ENCODE peak calls at places on chromosome 4, in nine cellular contexts. One of them, this sample, is unnamed.

GRCh38 chr4:84841435-84841834 is 125.1 kb downstream of the WDFY3 start:
- DNase-seq in endothelial cell: no peak
- DNase-seq in hepatocyte: no peak
- DNase-seq in cardiac muscle cell: no peak
- DNase-seq in omental fat pad: no peak
- DNase-seq in IMR-90: no peak
- DNase-seq in astrocyte of the spinal cord: no peak
- DNase-seq in GM23338: no peak
- DNase-seq in esophagus squamous epithelium: no peak
- DNase-seq in this sample: no peak

GRCh38 chr4:1041147-1041935 is 29.9 kb downstream of the FGFRL1 start:
- DNase-seq in hepatocyte: peak
- DNase-seq in endothelial cell: no peak
- DNase-seq in GM23338: no peak
- DNase-seq in IMR-90: peak
- DNase-seq in astrocyte of the spinal cord: peak
- DNase-seq in esophagus squamous epithelium: no peak
- DNase-seq in omental fat pad: no peak
- DNase-seq in cardiac muscle cell: peak
- DNase-seq in this sample: no peak

GRCh38 chr4:169573889-169574288 is 38.5 kb downstream of the NEK1 start:
- DNase-seq in cardiac muscle cell: no peak
- DNase-seq in astrocyte of the spinal cord: no peak
- DNase-seq in endothelial cell: no peak
- DNase-seq in omental fat pad: no peak
- DNase-seq in esophagus squamous epithelium: no peak
- DNase-seq in GM23338: no peak
- DNase-seq in IMR-90: no peak
- DNase-seq in hepatocyte: no peak
- DNase-seq in this sample: no peak

GRCh38 chr4:12679217-12679616 is 804.9 kb downstream of the RAB28 start:
- DNase-seq in GM23338: peak
- DNase-seq in omental fat pad: no peak
- DNase-seq in IMR-90: no peak
- DNase-seq in astrocyte of the spinal cord: no peak
- DNase-seq in esophagus squamous epithelium: no peak
- DNase-seq in cardiac muscle cell: peak
- DNase-seq in endothelial cell: no peak
- DNase-seq in hepatocyte: no peak
- DNase-seq in this sample: no peak

GRCh38 chr4:184398741-184399504 is 75.4 kb downstream of the IRF2 start:
- DNase-seq in IMR-90: no peak
- DNase-seq in GM23338: no peak
- DNase-seq in omental fat pad: no peak
- DNase-seq in esophagus squamous epithelium: no peak
- DNase-seq in cardiac muscle cell: no peak
- DNase-seq in astrocyte of the spinal cord: no peak
- DNase-seq in hepatocyte: no peak
- DNase-seq in endothelial cell: no peak
- DNase-seq in this sample: no peak

GRCh38 chr4:53706422-53707032 is 115.2 kb upstream of the LNX1 start:
- DNase-seq in hepatocyte: peak
- DNase-seq in esophagus squamous epithelium: no peak
- DNase-seq in GM23338: peak
- DNase-seq in cardiac muscle cell: peak
- DNase-seq in omental fat pad: no peak
- DNase-seq in IMR-90: peak
- DNase-seq in astrocyte of the spinal cord: peak
- DNase-seq in endothelial cell: peak
- DNase-seq in this sample: no peak

GRCh38 chr4:182879913-182880312 is 37.3 kb downstream of the DCTD start:
- DNase-seq in esophagus squamous epithelium: no peak
- DNase-seq in astrocyte of the spinal cord: no peak
- DNase-seq in endothelial cell: no peak
- DNase-seq in IMR-90: no peak
- DNase-seq in cardiac muscle cell: no peak
- DNase-seq in GM23338: no peak
- DNase-seq in hepatocyte: no peak
- DNase-seq in omental fat pad: no peak
- DNase-seq in this sample: no peak

GRCh38 chr4:9771069-9771468 is 10.4 kb upstream of the DRD5 start:
- DNase-seq in IMR-90: no peak
- DNase-seq in hepatocyte: no peak
- DNase-seq in omental fat pad: no peak
- DNase-seq in astrocyte of the spinal cord: no peak
- DNase-seq in endothelial cell: no peak
- DNase-seq in GM23338: no peak
- DNase-seq in cardiac muscle cell: no peak
- DNase-seq in esophagus squamous epithelium: no peak
- DNase-seq in this sample: no peak

GRCh38 chr4:125115941-125116340 is 198.8 kb upstream of the FAT4 start:
- DNase-seq in hepatocyte: no peak
- DNase-seq in esophagus squamous epithelium: no peak
- DNase-seq in astrocyte of the spinal cord: peak
- DNase-seq in omental fat pad: no peak
- DNase-seq in GM23338: no peak
- DNase-seq in cardiac muscle cell: no peak
- DNase-seq in IMR-90: peak
- DNase-seq in endothelial cell: no peak
- DNase-seq in this sample: no peak

GRCh38 chr4:99875073-99875472 is 19.2 kb downstream of the LAMTOR3 start:
- DNase-seq in cardiac muscle cell: no peak
- DNase-seq in omental fat pad: no peak
- DNase-seq in hepatocyte: peak
- DNase-seq in GM23338: no peak
- DNase-seq in astrocyte of the spinal cord: no peak
- DNase-seq in IMR-90: no peak
- DNase-seq in esophagus squamous epithelium: no peak
- DNase-seq in endothelial cell: no peak
- DNase-seq in this sample: no peak

GRCh38 chr4:99878604-99879003 is 15.6 kb downstream of the LAMTOR3 start:
- DNase-seq in esophagus squamous epithelium: no peak
- DNase-seq in GM23338: no peak
- DNase-seq in omental fat pad: no peak
- DNase-seq in astrocyte of the spinal cord: no peak
- DNase-seq in cardiac muscle cell: no peak
- DNase-seq in IMR-90: no peak
- DNase-seq in endothelial cell: no peak
- DNase-seq in hepatocyte: no peak
- DNase-seq in this sample: no peak

GRCh38 chr4:99879458-99879857 is 14.8 kb downstream of the LAMTOR3 start:
- DNase-seq in IMR-90: no peak
- DNase-seq in cardiac muscle cell: no peak
- DNase-seq in esophagus squamous epithelium: no peak
- DNase-seq in GM23338: no peak
- DNase-seq in hepatocyte: no peak
- DNase-seq in omental fat pad: no peak
- DNase-seq in endothelial cell: no peak
- DNase-seq in astrocyte of the spinal cord: no peak
- DNase-seq in this sample: no peak

GRCh38 chr4:99876946-99877345 is 17.3 kb downstream of the LAMTOR3 start:
- DNase-seq in GM23338: no peak
- DNase-seq in astrocyte of the spinal cord: no peak
- DNase-seq in cardiac muscle cell: no peak
- DNase-seq in IMR-90: no peak
- DNase-seq in esophagus squamous epithelium: no peak
- DNase-seq in omental fat pad: no peak
- DNase-seq in endothelial cell: no peak
- DNase-seq in hepatocyte: no peak
- DNase-seq in this sample: no peak
- TF ChIP-seq CTCF in GM23338: no peak
- TF ChIP-seq CTCF in astrocyte of the spinal cord: no peak
- TF ChIP-seq CTCF in cardiac muscle cell: no peak
- TF ChIP-seq CTCF in IMR-90: no peak
- TF ChIP-seq CTCF in esophagus squamous epithelium: no peak
- TF ChIP-seq CTCF in omental fat pad: no peak
- TF ChIP-seq CTCF in endothelial cell: no peak
- TF ChIP-seq CTCF in hepatocyte: no peak
- TF ChIP-seq CTCF in this sample: no peak

DNA sequence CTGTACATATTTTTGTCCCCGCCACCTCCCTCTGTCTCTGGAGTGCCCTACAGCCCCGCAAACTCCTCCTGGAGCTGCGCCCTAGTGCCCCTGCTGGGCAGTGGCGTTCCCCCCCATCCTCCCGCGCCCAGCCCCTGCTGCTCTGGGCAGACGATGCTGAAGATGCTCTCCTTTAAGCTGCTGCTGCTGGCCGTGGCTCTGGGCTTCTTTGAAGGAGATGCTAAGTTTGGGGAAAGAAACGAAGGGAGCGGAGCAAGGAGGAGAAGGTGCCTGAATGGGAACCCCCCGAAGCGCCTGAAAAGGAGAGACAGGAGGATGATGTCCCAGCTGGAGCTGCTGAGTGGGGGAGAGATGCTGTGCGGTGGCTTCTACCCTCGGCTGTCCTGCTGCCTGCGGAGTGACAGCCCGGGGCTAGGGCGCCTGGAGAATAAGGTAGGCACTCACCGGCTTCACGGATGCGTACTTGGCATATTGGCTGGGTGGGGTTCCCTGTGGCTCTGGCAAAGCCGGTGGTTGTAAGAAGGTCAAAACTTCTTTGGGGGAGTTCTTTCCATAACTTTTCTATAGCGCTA is 653 bp downstream of the HHIP start:
- DNase-seq in GM23338: peak
- DNase-seq in cardiac muscle cell: peak
- DNase-seq in IMR-90: no peak
- DNase-seq in endothelial cell: peak
- DNase-seq in omental fat pad: no peak
- DNase-seq in hepatocyte: peak
- DNase-seq in astrocyte of the spinal cord: peak
- DNase-seq in esophagus squamous epithelium: no peak
- DNase-seq in this sample: peak
- TF ChIP-seq CTCF in GM23338: no peak
- TF ChIP-seq CTCF in cardiac muscle cell: peak
- TF ChIP-seq CTCF in IMR-90: no peak
- TF ChIP-seq CTCF in endothelial cell: no peak
- TF ChIP-seq CTCF in omental fat pad: no peak
- TF ChIP-seq CTCF in hepatocyte: no peak
- TF ChIP-seq CTCF in astrocyte of the spinal cord: peak
- TF ChIP-seq CTCF in esophagus squamous epithelium: no peak
- TF ChIP-seq CTCF in this sample: no peak

GRCh38 chr4:24689212-24689611 is 104.9 kb upstream of the DHX15 start:
- DNase-seq in hepatocyte: no peak
- DNase-seq in astrocyte of the spinal cord: no peak
- DNase-seq in esophagus squamous epithelium: no peak
- DNase-seq in endothelial cell: no peak
- DNase-seq in omental fat pad: no peak
- DNase-seq in IMR-90: no peak
- DNase-seq in cardiac muscle cell: no peak
- DNase-seq in GM23338: no peak
- DNase-seq in this sample: no peak
- TF ChIP-seq CTCF in hepatocyte: no peak
- TF ChIP-seq CTCF in astrocyte of the spinal cord: no peak
- TF ChIP-seq CTCF in esophagus squamous epithelium: no peak
- TF ChIP-seq CTCF in endothelial cell: no peak
- TF ChIP-seq CTCF in omental fat pad: no peak
- TF ChIP-seq CTCF in IMR-90: no peak
- TF ChIP-seq CTCF in cardiac muscle cell: no peak
- TF ChIP-seq CTCF in GM23338: no peak
- TF ChIP-seq CTCF in this sample: no peak

GRCh38 chr4:108042927-108043326 is 53.2 kb downstream of the HADH start:
- DNase-seq in IMR-90: no peak
- DNase-seq in cardiac muscle cell: no peak
- DNase-seq in GM23338: no peak
- DNase-seq in hepatocyte: no peak
- DNase-seq in esophagus squamous epithelium: no peak
- DNase-seq in astrocyte of the spinal cord: no peak
- DNase-seq in omental fat pad: no peak
- DNase-seq in endothelial cell: no peak
- DNase-seq in this sample: no peak
- TF ChIP-seq CTCF in IMR-90: no peak
- TF ChIP-seq CTCF in cardiac muscle cell: no peak
- TF ChIP-seq CTCF in GM23338: peak
- TF ChIP-seq CTCF in hepatocyte: no peak
- TF ChIP-seq CTCF in esophagus squamous epithelium: no peak
- TF ChIP-seq CTCF in astrocyte of the spinal cord: no peak
- TF ChIP-seq CTCF in omental fat pad: no peak
- TF ChIP-seq CTCF in endothelial cell: no peak
- TF ChIP-seq CTCF in this sample: no peak

GRCh38 chr4:148056879-148057278 is 325.0 kb downstream of the ARHGAP10 start:
- DNase-seq in omental fat pad: peak
- DNase-seq in GM23338: peak
- DNase-seq in IMR-90: peak
- DNase-seq in astrocyte of the spinal cord: peak
- DNase-seq in esophagus squamous epithelium: no peak
- DNase-seq in endothelial cell: no peak
- DNase-seq in hepatocyte: no peak
- DNase-seq in cardiac muscle cell: peak
- DNase-seq in this sample: peak
- TF ChIP-seq CTCF in omental fat pad: no peak
- TF ChIP-seq CTCF in GM23338: peak
- TF ChIP-seq CTCF in IMR-90: no peak
- TF ChIP-seq CTCF in astrocyte of the spinal cord: peak
- TF ChIP-seq CTCF in esophagus squamous epithelium: no peak
- TF ChIP-seq CTCF in endothelial cell: no peak
- TF ChIP-seq CTCF in hepatocyte: no peak
- TF ChIP-seq CTCF in cardiac muscle cell: peak
- TF ChIP-seq CTCF in this sample: peak

DNA sequence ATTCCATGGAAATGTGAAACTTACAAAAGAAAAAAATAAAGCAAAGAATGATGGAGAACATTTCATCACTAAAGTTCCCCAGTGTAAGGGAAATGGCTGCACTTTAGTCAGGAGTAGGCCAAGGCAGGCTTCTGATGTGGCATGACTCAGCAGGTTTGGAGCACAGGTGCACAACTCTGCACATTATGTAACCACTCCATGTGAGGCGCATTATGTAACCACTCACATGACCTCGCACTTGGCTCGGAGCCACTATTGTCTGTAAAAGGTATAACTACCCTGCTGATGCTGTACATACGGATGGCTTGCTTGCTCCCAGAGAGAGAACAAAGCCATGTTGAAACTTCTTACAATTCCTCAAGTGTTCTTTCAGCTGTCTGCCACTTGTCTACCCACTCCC is 727.6 kb downstream of the TRAM1L1 start:
- DNase-seq in cardiac muscle cell: peak
- DNase-seq in GM23338: peak
- DNase-seq in astrocyte of the spinal cord: peak
- DNase-seq in IMR-90: no peak
- DNase-seq in omental fat pad: no peak
- DNase-seq in hepatocyte: peak
- DNase-seq in endothelial cell: no peak
- DNase-seq in esophagus squamous epithelium: no peak
- DNase-seq in this sample: no peak
- TF ChIP-seq CTCF in cardiac muscle cell: no peak
- TF ChIP-seq CTCF in GM23338: no peak
- TF ChIP-seq CTCF in astrocyte of the spinal cord: no peak
- TF ChIP-seq CTCF in IMR-90: no peak
- TF ChIP-seq CTCF in omental fat pad: no peak
- TF ChIP-seq CTCF in hepatocyte: no peak
- TF ChIP-seq CTCF in endothelial cell: no peak
- TF ChIP-seq CTCF in esophagus squamous epithelium: no peak
- TF ChIP-seq CTCF in this sample: no peak

GRCh38 chr4:3834186-3834920 is 68.2 kb downstream of the ADRA2C start:
- DNase-seq in cardiac muscle cell: no peak
- DNase-seq in omental fat pad: no peak
- DNase-seq in IMR-90: no peak
- DNase-seq in GM23338: no peak
- DNase-seq in esophagus squamous epithelium: no peak
- DNase-seq in hepatocyte: no peak
- DNase-seq in astrocyte of the spinal cord: no peak
- DNase-seq in endothelial cell: no peak
- DNase-seq in this sample: no peak
- TF ChIP-seq CTCF in cardiac muscle cell: no peak
- TF ChIP-seq CTCF in omental fat pad: no peak
- TF ChIP-seq CTCF in IMR-90: no peak
- TF ChIP-seq CTCF in GM23338: no peak
- TF ChIP-seq CTCF in esophagus squamous epithelium: no peak
- TF ChIP-seq CTCF in hepatocyte: no peak
- TF ChIP-seq CTCF in astrocyte of the spinal cord: no peak
- TF ChIP-seq CTCF in endothelial cell: no peak
- TF ChIP-seq CTCF in this sample: no peak